ENCODE peak calls at places on chromosomes 13 and 19, in seven cellular contexts. One of them, this sample, is unnamed.

GRCh38 chr13:40619479-40619814 is 47.0 kb downstream of the FOXO1 start:
- DNase-seq in neuronal stem cell: no peak
- DNase-seq in H1: no peak
- DNase-seq in IMR-90: no peak
- DNase-seq in mesendoderm: no peak
- DNase-seq in H9: no peak
- DNase-seq in mesenchymal stem cell: no peak
- DNase-seq in this sample: peak; percentile 31

GRCh38 chr19:49677901-49678674 is 1.0 kb downstream of the PRMT1 start:
- DNase-seq in neuronal stem cell: peak; percentile 93
- DNase-seq in H1: peak; percentile 97
- DNase-seq in IMR-90: peak; percentile 62
- DNase-seq in mesendoderm: peak; percentile 95
- DNase-seq in H9: peak; percentile 91
- DNase-seq in mesenchymal stem cell: peak; percentile 91
- DNase-seq in this sample: peak; percentile 92

GRCh38 chr13:73429691-73430090 is 370.9 kb downstream of the KLF5 start:
- DNase-seq in neuronal stem cell: no peak
- DNase-seq in H1: no peak
- DNase-seq in IMR-90: peak; percentile 33
- DNase-seq in mesendoderm: peak; percentile 50
- DNase-seq in H9: no peak
- DNase-seq in mesenchymal stem cell: peak; percentile 22
- DNase-seq in this sample: peak; percentile 52

GRCh38 chr13:94268661-94269060 is 210.8 kb downstream of the DCT start:
- DNase-seq in neuronal stem cell: no peak
- DNase-seq in H1: no peak
- DNase-seq in IMR-90: peak; percentile 54
- DNase-seq in mesendoderm: no peak
- DNase-seq in H9: no peak
- DNase-seq in mesenchymal stem cell: no peak
- DNase-seq in this sample: no peak

GRCh38 chr13:94816256-94816655 is 103.9 kb upstream of the SOX21 start:
- DNase-seq in neuronal stem cell: no peak
- DNase-seq in H1: no peak
- DNase-seq in IMR-90: no peak
- DNase-seq in mesendoderm: no peak
- DNase-seq in H9: no peak
- DNase-seq in mesenchymal stem cell: no peak
- DNase-seq in this sample: no peak

GRCh38 chr19:45114116-45114515 is 21.1 kb downstream of the PPP1R37 start:
- DNase-seq in neuronal stem cell: no peak
- DNase-seq in H1: no peak
- DNase-seq in IMR-90: no peak
- DNase-seq in mesendoderm: no peak
- DNase-seq in H9: no peak
- DNase-seq in mesenchymal stem cell: no peak
- DNase-seq in this sample: no peak

GRCh38 chr19:46197314-46198070 is 32.0 kb upstream of the IGFL1 start:
- DNase-seq in neuronal stem cell: no peak
- DNase-seq in H1: no peak
- DNase-seq in IMR-90: no peak
- DNase-seq in mesendoderm: no peak
- DNase-seq in H9: no peak
- DNase-seq in mesenchymal stem cell: no peak
- DNase-seq in this sample: no peak

GRCh38 chr13:98396071-98396710 is 180.7 kb downstream of the STK24 start:
- DNase-seq in neuronal stem cell: no peak
- DNase-seq in H1: no peak
- DNase-seq in IMR-90: peak; percentile 6
- DNase-seq in mesendoderm: no peak
- DNase-seq in H9: no peak
- DNase-seq in mesenchymal stem cell: no peak
- DNase-seq in this sample: no peak

GRCh38 chr13:109272595-109273325 is 513.6 kb downstream of the IRS2 start:
- DNase-seq in neuronal stem cell: no peak
- DNase-seq in H1: no peak
- DNase-seq in IMR-90: peak; percentile 29
- DNase-seq in mesendoderm: no peak
- DNase-seq in H9: no peak
- DNase-seq in mesenchymal stem cell: peak; percentile 67
- DNase-seq in this sample: no peak

GRCh38 chr19:18216789-18217188 is 9.4 kb downstream of the PDE4C start:
- DNase-seq in neuronal stem cell: no peak
- DNase-seq in H1: no peak
- DNase-seq in IMR-90: no peak
- DNase-seq in mesendoderm: no peak
- DNase-seq in H9: no peak
- DNase-seq in mesenchymal stem cell: no peak
- DNase-seq in this sample: no peak

GRCh38 chr19:10450853-10451609 is 30.7 kb downstream of the PDE4A start:
- DNase-seq in neuronal stem cell: no peak
- DNase-seq in H1: peak; percentile 81
- DNase-seq in IMR-90: no peak
- DNase-seq in mesendoderm: peak; percentile 55
- DNase-seq in H9: peak; percentile 94
- DNase-seq in mesenchymal stem cell: no peak
- DNase-seq in this sample: no peak

GRCh38 chr13:48531416-48532145 is 1.3 kb downstream of the RCBTB2 start:
- DNase-seq in neuronal stem cell: no peak
- DNase-seq in H1: no peak
- DNase-seq in IMR-90: no peak
- DNase-seq in mesendoderm: peak; percentile 27
- DNase-seq in H9: no peak
- DNase-seq in mesenchymal stem cell: no peak
- DNase-seq in this sample: no peak

GRCh38 chr13:28753208-28753892 is 34.6 kb upstream of the SLC46A3 start:
- DNase-seq in neuronal stem cell: no peak
- DNase-seq in H1: peak; percentile 50
- DNase-seq in IMR-90: peak; percentile 91
- DNase-seq in mesendoderm: peak; percentile 97
- DNase-seq in H9: peak; percentile 79
- DNase-seq in mesenchymal stem cell: peak; percentile 92
- DNase-seq in this sample: peak; percentile 84

GRCh38 chr13:48004201-48004600 is 3.1 kb upstream of the SUCLA2 start:
- DNase-seq in neuronal stem cell: no peak
- DNase-seq in H1: no peak
- DNase-seq in IMR-90: no peak
- DNase-seq in mesendoderm: peak; percentile 80
- DNase-seq in H9: peak; percentile 34
- DNase-seq in mesenchymal stem cell: no peak
- DNase-seq in this sample: no peak

GRCh38 chr19:55285225-55285890 is 1.6 kb downstream of the BRSK1 start:
- DNase-seq in neuronal stem cell: no peak
- DNase-seq in H1: no peak
- DNase-seq in IMR-90: no peak
- DNase-seq in mesendoderm: no peak
- DNase-seq in H9: no peak
- DNase-seq in mesenchymal stem cell: no peak
- DNase-seq in this sample: no peak

GRCh38 chr19:2782357-2782935 is 627 bp downstream of the SGTA start:
- DNase-seq in neuronal stem cell: peak; percentile 14
- DNase-seq in H1: no peak
- DNase-seq in IMR-90: no peak
- DNase-seq in mesendoderm: peak; percentile 14
- DNase-seq in H9: no peak
- DNase-seq in mesenchymal stem cell: peak; percentile 21
- DNase-seq in this sample: peak; percentile 36

GRCh38 chr13:74681891-74682290 is 547.7 kb upstream of the KLF12 start:
- DNase-seq in neuronal stem cell: no peak
- DNase-seq in H1: no peak
- DNase-seq in IMR-90: no peak
- DNase-seq in mesendoderm: no peak
- DNase-seq in H9: no peak
- DNase-seq in mesenchymal stem cell: no peak
- DNase-seq in this sample: no peak

DNA sequence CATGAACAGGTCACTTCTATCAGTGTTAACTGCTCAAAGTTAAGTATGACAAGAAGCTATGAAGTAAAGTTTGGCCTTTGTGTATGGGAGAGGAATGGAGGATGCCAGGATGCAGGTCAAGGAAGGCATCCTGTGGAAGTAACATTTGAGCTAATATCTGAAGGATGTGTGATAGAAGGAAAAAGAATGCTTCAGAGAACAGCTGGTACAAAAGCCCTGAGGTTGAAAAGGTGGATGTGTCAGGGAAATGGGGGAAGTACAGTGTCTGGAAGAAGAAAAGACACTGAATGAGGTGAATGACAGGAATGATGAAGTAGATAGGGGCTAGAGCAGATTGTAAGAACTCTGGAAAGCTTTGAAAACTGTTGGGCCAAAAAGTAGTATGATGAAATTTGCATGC is 67.1 kb downstream of the ZNF91 start:
- DNase-seq in neuronal stem cell: no peak
- DNase-seq in H1: no peak
- DNase-seq in IMR-90: no peak
- DNase-seq in mesendoderm: no peak
- DNase-seq in H9: no peak
- DNase-seq in mesenchymal stem cell: no peak
- DNase-seq in this sample: peak; percentile 94
- H3K23ac ChIP-seq in neuronal stem cell: no peak overlapping the region
- H3K23ac ChIP-seq in H1: no peak overlapping the region
- H3K23ac ChIP-seq in IMR-90: no peak overlapping the region
- H3K23ac ChIP-seq in mesendoderm: no peak overlapping the region
- H3K23ac ChIP-seq in H9: no peak overlapping the region
- H3K23ac ChIP-seq in mesenchymal stem cell: no peak overlapping the region
- H3K23ac ChIP-seq in this sample: no peak overlapping the region

GRCh38 chr19:28605501-28606268 is 607.3 kb downstream of the UQCRFS1 start:
- DNase-seq in neuronal stem cell: no peak
- DNase-seq in H1: no peak
- DNase-seq in IMR-90: no peak
- DNase-seq in mesendoderm: no peak
- DNase-seq in H9: no peak
- DNase-seq in mesenchymal stem cell: no peak
- DNase-seq in this sample: peak; percentile 30

GRCh38 chr19:28602675-28603298 is 610.2 kb downstream of the UQCRFS1 start:
- DNase-seq in neuronal stem cell: no peak
- DNase-seq in H1: no peak
- DNase-seq in IMR-90: no peak
- DNase-seq in mesendoderm: peak; percentile 33
- DNase-seq in H9: no peak
- DNase-seq in mesenchymal stem cell: no peak
- DNase-seq in this sample: no peak

GRCh38 chr19:28606269-28607032 is 606.5 kb downstream of the UQCRFS1 start:
- DNase-seq in neuronal stem cell: no peak
- DNase-seq in H1: no peak
- DNase-seq in IMR-90: no peak
- DNase-seq in mesendoderm: no peak
- DNase-seq in H9: no peak
- DNase-seq in mesenchymal stem cell: no peak
- DNase-seq in this sample: no peak

GRCh38 chr19:28601723-28602440 is 611.1 kb downstream of the UQCRFS1 start:
- DNase-seq in neuronal stem cell: no peak
- DNase-seq in H1: no peak
- DNase-seq in IMR-90: no peak
- DNase-seq in mesendoderm: no peak
- DNase-seq in H9: no peak
- DNase-seq in mesenchymal stem cell: no peak
- DNase-seq in this sample: no peak

GRCh38 chr19:28603453-28603852 is 609.5 kb downstream of the UQCRFS1 start:
- DNase-seq in neuronal stem cell: no peak
- DNase-seq in H1: no peak
- DNase-seq in IMR-90: no peak
- DNase-seq in mesendoderm: no peak
- DNase-seq in H9: no peak
- DNase-seq in mesenchymal stem cell: no peak
- DNase-seq in this sample: no peak
- H3K23ac ChIP-seq in neuronal stem cell: no peak overlapping the region
- H3K23ac ChIP-seq in H1: no peak overlapping the region
- H3K23ac ChIP-seq in IMR-90: no peak overlapping the region
- H3K23ac ChIP-seq in mesendoderm: no peak overlapping the region
- H3K23ac ChIP-seq in H9: no peak overlapping the region
- H3K23ac ChIP-seq in mesenchymal stem cell: no peak overlapping the region
- H3K23ac ChIP-seq in this sample: no peak overlapping the region

GRCh38 chr13:43171489-43171888 is 148.1 kb downstream of the DNAJC15 start:
- DNase-seq in neuronal stem cell: no peak
- DNase-seq in H1: no peak
- DNase-seq in IMR-90: no peak
- DNase-seq in mesendoderm: no peak
- DNase-seq in H9: no peak
- DNase-seq in mesenchymal stem cell: no peak
- DNase-seq in this sample: no peak
- H3K23ac ChIP-seq in neuronal stem cell: no peak overlapping the region
- H3K23ac ChIP-seq in H1: no peak overlapping the region
- H3K23ac ChIP-seq in IMR-90: no peak overlapping the region
- H3K23ac ChIP-seq in mesendoderm: no peak overlapping the region
- H3K23ac ChIP-seq in H9: no peak overlapping the region
- H3K23ac ChIP-seq in mesenchymal stem cell: no peak overlapping the region
- H3K23ac ChIP-seq in this sample: no peak overlapping the region

DNA sequence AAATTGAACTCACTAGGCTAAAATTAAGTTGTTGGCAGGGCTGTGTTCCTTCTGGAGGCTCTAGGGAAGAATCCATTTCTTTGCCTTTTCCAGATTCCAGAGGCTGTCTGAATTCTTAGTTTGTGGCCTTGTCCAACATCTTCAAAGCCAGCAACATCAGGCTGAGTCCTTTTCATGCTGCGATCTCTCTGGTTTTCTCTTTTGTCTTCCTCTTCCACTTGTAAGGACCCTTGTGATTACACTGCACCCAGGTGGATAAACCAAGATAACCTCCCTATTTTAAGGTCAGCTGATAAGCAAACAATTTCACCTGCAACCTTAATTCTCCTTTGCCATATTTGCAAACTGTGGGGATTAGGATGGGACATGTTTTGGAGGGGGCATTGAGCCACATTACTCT is 11.5 kb downstream of the UTP14C start:
- DNase-seq in neuronal stem cell: no peak
- DNase-seq in H1: no peak
- DNase-seq in IMR-90: no peak
- DNase-seq in mesendoderm: peak; percentile 8
- DNase-seq in H9: no peak
- DNase-seq in mesenchymal stem cell: no peak
- DNase-seq in this sample: no peak
- H3K23ac ChIP-seq in neuronal stem cell: no peak overlapping the region
- H3K23ac ChIP-seq in H1: no peak overlapping the region
- H3K23ac ChIP-seq in IMR-90: no peak overlapping the region
- H3K23ac ChIP-seq in mesendoderm: no peak overlapping the region
- H3K23ac ChIP-seq in H9: no peak overlapping the region
- H3K23ac ChIP-seq in mesenchymal stem cell: no peak overlapping the region
- H3K23ac ChIP-seq in this sample: no peak overlapping the region

GRCh38 chr13:106329941-106330340 is 205.5 kb downstream of the EFNB2 start:
- DNase-seq in neuronal stem cell: no peak
- DNase-seq in H1: no peak
- DNase-seq in IMR-90: no peak
- DNase-seq in mesendoderm: peak; percentile 83
- DNase-seq in H9: no peak
- DNase-seq in mesenchymal stem cell: no peak
- DNase-seq in this sample: no peak
- H3K23ac ChIP-seq in neuronal stem cell: no peak overlapping the region
- H3K23ac ChIP-seq in H1: no peak overlapping the region
- H3K23ac ChIP-seq in IMR-90: no peak overlapping the region
- H3K23ac ChIP-seq in mesendoderm: no peak overlapping the region
- H3K23ac ChIP-seq in H9: no peak overlapping the region
- H3K23ac ChIP-seq in mesenchymal stem cell: no peak overlapping the region
- H3K23ac ChIP-seq in this sample: no peak overlapping the region